ENCODE peak calls at places on chromosome 14, in four cellular contexts. One of them, this sample, is unnamed.

GRCh38 chr14:92494512-92494911 is 19.1 kb upstream of the RIN3 start:
- DNase-seq in K562: no peak
- DNase-seq in WTC11: no peak
- DNase-seq in A549: no peak
- DNase-seq in this sample: no peak

GRCh38 chr14:94728950-94729349 is 41.0 kb downstream of the GSC start:
- DNase-seq in WTC11: no peak
- DNase-seq in K562: no peak
- DNase-seq in A549: no peak
- DNase-seq in this sample: no peak

GRCh38 chr14:96897184-96897583 is 100.0 kb downstream of the VRK1 start:
- DNase-seq in WTC11: no peak
- DNase-seq in A549: no peak
- DNase-seq in K562: no peak
- DNase-seq in this sample: no peak

GRCh38 chr14:31080060-31080459 is 53.9 kb upstream of the STRN3 start:
- DNase-seq in K562: no peak
- DNase-seq in WTC11: no peak
- DNase-seq in A549: no peak
- DNase-seq in this sample: no peak

GRCh38 chr14:31241450-31242114 is 34.0 kb upstream of the HECTD1 start:
- DNase-seq in A549: no peak
- DNase-seq in K562: no peak
- DNase-seq in WTC11: no peak
- DNase-seq in this sample: no peak

GRCh38 chr14:36315159-36315853 is 5.1 kb downstream of the MBIP start:
- DNase-seq in K562: no peak
- DNase-seq in WTC11: no peak
- DNase-seq in A549: no peak
- DNase-seq in this sample: no peak

GRCh38 chr14:20855652-20856291 is 35.4 kb upstream of the RNASE3 start:
- DNase-seq in WTC11: peak
- DNase-seq in A549: peak
- DNase-seq in K562: peak
- DNase-seq in this sample: peak

GRCh38 chr14:22472935-22473854 is 115.8 kb downstream of the DAD1 start:
- DNase-seq in WTC11: peak
- DNase-seq in A549: peak
- DNase-seq in K562: peak
- DNase-seq in this sample: peak

GRCh38 chr14:50773632-50774541 is 57.1 kb downstream of the NIN start:
- DNase-seq in WTC11: peak
- DNase-seq in K562: peak
- DNase-seq in A549: peak
- DNase-seq in this sample: peak

GRCh38 chr14:53979747-53980642 is 23.4 kb upstream of the BMP4 start:
- DNase-seq in WTC11: peak
- DNase-seq in K562: no peak
- DNase-seq in A549: no peak
- DNase-seq in this sample: peak

GRCh38 chr14:68712703-68713370 is 80.0 kb downstream of the ZFP36L1 start:
- DNase-seq in A549: no peak
- DNase-seq in K562: no peak
- DNase-seq in WTC11: no peak
- DNase-seq in this sample: no peak

GRCh38 chr14:74619672-74620131 is 7.7 kb upstream of the LTBP2 start:
- DNase-seq in A549: peak
- DNase-seq in K562: peak
- DNase-seq in WTC11: no peak
- DNase-seq in this sample: peak

GRCh38 chr14:104928391-104929133 is 3.9 kb downstream of the PLD4 start:
- DNase-seq in A549: no peak
- DNase-seq in K562: no peak
- DNase-seq in WTC11: peak
- DNase-seq in this sample: no peak

GRCh38 chr14:99519347-99519881 is 38.2 kb downstream of the CCNK start:
- DNase-seq in K562: no peak
- DNase-seq in WTC11: peak
- DNase-seq in A549: no peak
- DNase-seq in this sample: no peak

GRCh38 chr14:94320243-94320642 is 2.9 kb downstream of the SERPINA6 start:
- DNase-seq in K562: no peak
- DNase-seq in A549: no peak
- DNase-seq in WTC11: no peak
- DNase-seq in this sample: peak

GRCh38 chr14:95235767-95236166 is 78.4 kb upstream of the DICER1 start:
- DNase-seq in A549: no peak
- DNase-seq in K562: no peak
- DNase-seq in WTC11: no peak
- DNase-seq in this sample: no peak

GRCh38 chr14:33165144-33165925 is 226.7 kb downstream of the NPAS3 start:
- DNase-seq in WTC11: no peak
- DNase-seq in A549: no peak
- DNase-seq in K562: no peak
- DNase-seq in this sample: no peak

GRCh38 chr14:24261256-24261968 is 1.6 kb downstream of the TGM1 start:
- DNase-seq in WTC11: no peak
- DNase-seq in K562: no peak
- DNase-seq in A549: no peak
- DNase-seq in this sample: no peak

GRCh38 chr14:103788086-103788485 is 59.3 kb downstream of the PPP1R13B start:
- DNase-seq in K562: no peak
- DNase-seq in WTC11: no peak
- DNase-seq in A549: no peak
- DNase-seq in this sample: no peak

GRCh38 chr14:106024983-106025604 is 498.7 kb downstream of the TMEM121 start:
- DNase-seq in A549: no peak
- DNase-seq in K562: no peak
- DNase-seq in WTC11: no peak
- DNase-seq in this sample: no peak

GRCh38 chr14:34059925-34060746 is 109.3 kb upstream of the EGLN3 start:
- DNase-seq in A549: peak
- DNase-seq in K562: peak
- DNase-seq in WTC11: peak
- DNase-seq in this sample: peak

GRCh38 chr14:64296561-64296960 is 2.4 kb upstream of the ESR2 start:
- DNase-seq in WTC11: no peak
- DNase-seq in K562: no peak
- DNase-seq in A549: no peak
- DNase-seq in this sample: no peak

GRCh38 chr14:50775357-50775756 is 55.6 kb downstream of the NIN start:
- DNase-seq in A549: no peak
- DNase-seq in K562: no peak
- DNase-seq in WTC11: no peak
- DNase-seq in this sample: no peak

GRCh38 chr14:39469094-39469710 is 37.0 kb upstream of the FBXO33 start:
- DNase-seq in K562: no peak
- DNase-seq in WTC11: peak
- DNase-seq in A549: no peak
- DNase-seq in this sample: peak

GRCh38 chr14:54108481-54109471 is 152.2 kb upstream of the BMP4 start:
- DNase-seq in WTC11: no peak
- DNase-seq in K562: no peak
- DNase-seq in A549: no peak
- DNase-seq in this sample: peak

GRCh38 chr14:76955575-76956252 is 72.8 kb downstream of the IRF2BPL start:
- DNase-seq in A549: no peak
- DNase-seq in WTC11: no peak
- DNase-seq in K562: no peak
- DNase-seq in this sample: peak

DNA sequence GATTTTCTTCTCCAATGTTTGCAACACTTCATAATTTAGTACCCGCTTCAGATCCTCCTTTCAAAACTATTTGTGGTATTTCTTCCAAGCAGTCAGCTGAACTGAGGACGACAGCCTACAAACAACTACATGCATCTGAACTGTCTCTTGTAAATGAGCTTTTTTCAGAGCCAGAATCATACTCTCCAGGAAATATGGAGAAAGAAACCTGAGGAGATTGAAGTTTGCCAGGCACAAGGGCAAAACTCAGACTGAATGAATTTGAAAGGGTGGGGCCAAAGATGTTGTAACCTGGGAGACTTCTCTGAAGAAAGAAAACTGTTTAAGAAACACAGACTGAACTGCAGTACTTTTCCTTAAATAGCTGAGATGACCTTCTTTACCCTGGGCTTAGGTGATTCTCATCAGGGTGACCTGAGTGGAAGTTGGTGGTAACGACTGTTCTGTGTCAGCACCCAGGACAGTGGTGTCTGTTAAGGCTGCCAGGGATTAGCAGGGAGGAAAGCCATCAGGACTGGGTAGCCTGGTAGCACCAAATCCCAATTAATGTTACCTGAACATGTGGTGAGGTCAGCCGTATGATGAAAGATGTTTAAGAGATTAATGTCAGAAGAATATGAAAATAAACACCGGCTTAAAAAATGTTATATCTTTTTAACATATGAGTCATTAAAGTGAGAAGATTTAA is 95.0 kb downstream of the TGFB3 start:
- DNase-seq in WTC11: no peak
- DNase-seq in K562: no peak
- DNase-seq in A549: no peak
- DNase-seq in this sample: no peak
- TF ChIP-seq HMGXB4 in WTC11: no peak
- TF ChIP-seq HMGXB4 in K562: no peak
- TF ChIP-seq HMGXB4 in A549: no peak
- TF ChIP-seq HMGXB4 in this sample: no peak

DNA sequence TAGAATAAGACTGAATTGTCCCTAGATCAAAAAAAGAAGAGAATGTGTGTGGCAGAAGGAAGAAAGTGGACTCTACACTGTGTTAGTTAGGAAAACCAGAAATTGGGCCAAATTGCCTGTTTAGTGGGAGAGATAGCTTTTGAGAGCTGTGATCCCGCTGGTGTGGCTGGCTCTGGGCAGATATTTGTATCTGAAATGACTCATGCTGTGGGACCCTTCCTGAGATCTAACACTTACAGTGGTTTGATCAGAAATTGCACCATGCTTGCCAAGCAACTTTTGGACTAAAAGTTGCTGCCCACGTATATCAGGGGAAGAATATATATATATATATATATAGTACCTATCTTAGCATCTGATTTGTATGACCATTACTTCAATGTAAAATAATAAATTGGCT is 27.7 kb downstream of the TECPR2 start:
- DNase-seq in WTC11: no peak
- DNase-seq in K562: no peak
- DNase-seq in A549: no peak
- DNase-seq in this sample: no peak
- TF ChIP-seq HMGXB4 in WTC11: no peak
- TF ChIP-seq HMGXB4 in K562: no peak
- TF ChIP-seq HMGXB4 in A549: no peak
- TF ChIP-seq HMGXB4 in this sample: no peak

GRCh38 chr14:44763356-44763755 is 198.4 kb downstream of the KLHL28 start:
- DNase-seq in WTC11: no peak
- DNase-seq in K562: no peak
- DNase-seq in A549: no peak
- DNase-seq in this sample: no peak
- TF ChIP-seq HMGXB4 in WTC11: no peak
- TF ChIP-seq HMGXB4 in K562: no peak
- TF ChIP-seq HMGXB4 in A549: no peak
- TF ChIP-seq HMGXB4 in this sample: no peak

GRCh38 chr14:87149583-87150354 is 843.2 kb downstream of the GALC start:
- DNase-seq in A549: no peak
- DNase-seq in K562: no peak
- DNase-seq in WTC11: peak
- DNase-seq in this sample: no peak
- TF ChIP-seq HMGXB4 in A549: no peak
- TF ChIP-seq HMGXB4 in K562: no peak
- TF ChIP-seq HMGXB4 in WTC11: no peak
- TF ChIP-seq HMGXB4 in this sample: no peak

DNA sequence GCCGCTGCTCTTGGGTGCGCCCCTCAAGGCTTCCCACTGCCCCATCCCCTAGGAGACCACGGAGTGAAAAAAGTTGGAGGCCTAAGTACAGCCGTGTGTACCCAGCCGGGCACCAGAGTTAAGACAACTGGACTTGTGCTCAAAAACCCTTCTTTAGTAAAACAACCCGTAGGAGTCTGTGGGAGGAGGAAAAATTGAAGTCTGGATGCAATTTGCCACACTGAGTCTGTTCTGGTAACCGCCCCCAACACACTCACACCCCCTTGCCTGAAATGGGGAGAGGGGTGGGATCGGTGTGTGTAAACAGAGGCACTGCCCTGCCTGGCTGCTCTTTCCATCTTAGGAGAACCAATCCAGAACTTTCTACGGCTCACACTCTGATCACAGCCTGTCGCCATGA is 41.7 kb downstream of the DPF3 start:
- DNase-seq in A549: no peak
- DNase-seq in K562: no peak
- DNase-seq in WTC11: no peak
- DNase-seq in this sample: no peak
- TF ChIP-seq HMGXB4 in A549: no peak
- TF ChIP-seq HMGXB4 in K562: no peak
- TF ChIP-seq HMGXB4 in WTC11: no peak
- TF ChIP-seq HMGXB4 in this sample: no peak

GRCh38 chr14:100535287-100536131 is 51.7 kb downstream of the BEGAIN start:
- DNase-seq in WTC11: peak
- DNase-seq in K562: no peak
- DNase-seq in A549: no peak
- DNase-seq in this sample: no peak
- TF ChIP-seq HMGXB4 in WTC11: no peak
- TF ChIP-seq HMGXB4 in K562: no peak
- TF ChIP-seq HMGXB4 in A549: no peak
- TF ChIP-seq HMGXB4 in this sample: no peak

This sample was measured in HepG2.